ENCODE peak calls at places on chromosomes 16 and 17, in ten cellular contexts. V, E, G, I, H, A, S, M, N and F are unnamed samples.

GRCh38 chr17:32834104-32834503 is 42.8 kb downstream of the MYO1D start:
- DNase-seq in M (no peak), I (no peak), H (no peak), V (no peak), A (no peak), E (no peak), G (no peak), S (no peak), N (no peak), F (no peak)

GRCh38 chr17:50047488-50048126 is 8.3 kb upstream of the ITGA3 start:
- DNase-seq in M (no peak), E (peak; percentile 79), H (no peak), V (peak; percentile 99), S (no peak), N (no peak), G (no peak), A (no peak), I (no peak), F (no peak)

GRCh38 chr17:31008374-31009035 is 37.7 kb downstream of the RNF135 start:
- DNase-seq in I (peak; percentile 38), H (no peak), M (peak; percentile 36), S (peak; percentile 52), N (no peak), G (peak; percentile 63), E (peak; percentile 59), A (no peak), V (peak; percentile 46), F (peak; percentile 46)

GRCh38 chr17:8041249-8041928 is 2.5 kb downstream of the ALOX15B start:
- DNase-seq in G (no peak), S (peak; percentile 29), I (no peak), N (no peak), A (no peak), M (no peak), V (peak; percentile 18), H (peak; percentile 46), E (peak; percentile 95), F (no peak)

GRCh38 chr16:20938426-20938825 is 37.9 kb downstream of the LYRM1 start:
- DNase-seq in M (no peak), A (no peak), V (no peak), N (no peak), E (peak; percentile 83), G (no peak), H (no peak), I (no peak), S (no peak), F (no peak)

GRCh38 chr17:44345497-44346026 is 460 bp downstream of the GRN start:
- DNase-seq in N (no peak), H (peak; percentile 87), I (no peak), S (peak; percentile 32), E (peak; percentile 61), A (no peak), M (peak; percentile 31), V (peak; percentile 54), G (peak; percentile 32), F (peak; percentile 32)

GRCh38 chr16:67086829-67087228 is 22.9 kb upstream of the PHAF1 start:
- DNase-seq in V (no peak), I (no peak), H (no peak), G (no peak), M (no peak), N (no peak), S (no peak), E (no peak), A (no peak), F (no peak)

GRCh38 chr16:46916980-46917379 is 32.8 kb downstream of the GPT2 start:
- DNase-seq in E (peak; percentile 21), G (no peak), N (no peak), I (no peak), S (no peak), H (peak; percentile 12), V (no peak), A (no peak), M (no peak), F (no peak)

GRCh38 chr17:27559506-27559931 is 71.5 kb upstream of the LGALS9 start:
- DNase-seq in M (no peak), V (no peak), A (no peak), S (no peak), H (no peak), I (no peak), N (no peak), E (peak; percentile 73), G (no peak), F (no peak)

GRCh38 chr16:1678500-1679098 is 520 bp downstream of the JPT2 start:
- DNase-seq in H (peak; percentile 67), G (no peak), M (peak; percentile 21), N (peak; percentile 14), V (peak; percentile 55), I (peak; percentile 24), S (peak; percentile 43), E (peak; percentile 38), A (no peak), F (peak; percentile 50)

GRCh38 chr16:88973007-88973410 is 4.0 kb downstream of the CBFA2T3 start:
- DNase-seq in G (no peak), A (no peak), N (no peak), E (no peak), H (no peak), V (no peak), M (no peak), I (no peak), S (no peak), F (no peak)

GRCh38 chr16:72198021-72198420 is 26.1 kb upstream of the PMFBP1 start:
- DNase-seq in G (peak; percentile 20), M (no peak), A (no peak), V (no peak), E (peak; percentile 93), I (no peak), H (peak; percentile 93), S (no peak), N (no peak), F (no peak)

GRCh38 chr16:30921459-30921747 is 2.0 kb upstream of the FBXL19 start:
- DNase-seq in V (no peak), M (no peak), N (no peak), H (no peak), I (no peak), S (no peak), G (no peak), A (no peak), E (no peak), F (no peak)

GRCh38 chr16:85329059-85329812 is 217.0 kb upstream of the CIBAR2 start:
- DNase-seq in E (no peak), H (peak; percentile 98), G (no peak), V (no peak), I (no peak), A (no peak), S (no peak), N (no peak), M (no peak), F (no peak)

GRCh38 chr17:63950940-63951907 is 19.1 kb upstream of the CD79B start:
- DNase-seq in V (no peak), N (no peak), E (no peak), G (no peak), H (peak; percentile 5), S (peak; percentile 25), A (no peak), I (no peak), M (peak; percentile 18), F (no peak)

GRCh38 chr17:77474292-77474988 is 333.7 kb downstream of the SEC14L1 start:
- DNase-seq in M (no peak), N (no peak), V (peak; percentile 14), E (peak; percentile 61), G (no peak), A (no peak), H (no peak), S (no peak), I (no peak), F (no peak)

GRCh38 chr17:62098623-62099231 is 33.6 kb upstream of the MED13 start:
- DNase-seq in V (no peak), A (no peak), G (no peak), I (no peak), H (no peak), E (no peak), N (no peak), S (no peak), M (no peak), F (no peak)

GRCh38 chr16:86934581-86935322 is 356.4 kb downstream of the FOXL1 start:
- DNase-seq in N (no peak), G (no peak), H (no peak), E (no peak), I (no peak), A (no peak), V (no peak), M (no peak), S (no peak), F (no peak)

GRCh38 chr17:8776861-8777260 is 18.5 kb upstream of the SPDYE4 start:
- DNase-seq in E (no peak), V (no peak), A (no peak), H (no peak), I (no peak), S (no peak), N (no peak), M (no peak), G (no peak), F (no peak)

GRCh38 chr17:51537996-51538550 is 277.7 kb downstream of the UTP18 start:
- DNase-seq in G (no peak), N (no peak), E (no peak), V (no peak), M (no peak), A (no peak), I (no peak), H (peak; percentile 54), S (no peak), F (no peak)

GRCh38 chr17:49949634-49950033 is 19.4 kb upstream of the DLX4 start:
- DNase-seq in A (no peak), N (no peak), H (no peak), M (no peak), I (no peak), E (no peak), S (no peak), G (no peak), V (no peak), F (no peak)

GRCh38 chr17:14864127-14864526 is 401.0 kb downstream of the PMP22 start:
- DNase-seq in G (no peak), V (no peak), S (no peak), I (no peak), E (no peak), M (no peak), N (no peak), H (no peak), A (no peak), F (no peak)